ENCODE peak calls at places on chromosomes 1 and 21, in four cellular contexts. One of them, this sample, is unnamed.

GRCh38 chr21:38384675-38385074 is 113.6 kb downstream of the ERG start:
- DNase-seq in RPMI7951: no peak
- DNase-seq in uterus: no peak
- DNase-seq in activated T-cell treated with anti-CD3 and anti-CD28 coated beads for 48 hours: no peak
- DNase-seq in this sample: no peak

GRCh38 chr1:87786861-87787548 is 458.3 kb downstream of the LMO4 start:
- DNase-seq in RPMI7951: no peak
- DNase-seq in activated T-cell treated with anti-CD3 and anti-CD28 coated beads for 48 hours: no peak
- DNase-seq in uterus: no peak
- DNase-seq in this sample: no peak

GRCh38 chr21:33885158-33885514 is 30.5 kb downstream of the ATP5PO start:
- DNase-seq in activated T-cell treated with anti-CD3 and anti-CD28 coated beads for 48 hours: no peak
- DNase-seq in uterus: no peak
- DNase-seq in RPMI7951: no peak
- DNase-seq in this sample: no peak

GRCh38 chr1:83583351-83584014 is 415.4 kb downstream of the TTLL7 start:
- DNase-seq in uterus: no peak
- DNase-seq in RPMI7951: no peak
- DNase-seq in activated T-cell treated with anti-CD3 and anti-CD28 coated beads for 48 hours: peak; percentile 1
- DNase-seq in this sample: no peak

GRCh38 chr1:226891346-226891745 is 20.9 kb downstream of the PSEN2 start:
- DNase-seq in RPMI7951: no peak
- DNase-seq in uterus: no peak
- DNase-seq in activated T-cell treated with anti-CD3 and anti-CD28 coated beads for 48 hours: no peak
- DNase-seq in this sample: no peak

GRCh38 chr1:228685081-228685480 is 50.2 kb upstream of the RHOU start:
- DNase-seq in activated T-cell treated with anti-CD3 and anti-CD28 coated beads for 48 hours: no peak
- DNase-seq in RPMI7951: no peak
- DNase-seq in uterus: no peak
- DNase-seq in this sample: no peak

GRCh38 chr1:98355656-98356384 is 305.7 kb upstream of the SNX7 start:
- DNase-seq in activated T-cell treated with anti-CD3 and anti-CD28 coated beads for 48 hours: no peak
- DNase-seq in uterus: no peak
- DNase-seq in RPMI7951: peak; percentile 79
- DNase-seq in this sample: no peak

GRCh38 chr1:4175566-4176405 is 275.7 kb upstream of the C1orf174 start:
- DNase-seq in activated T-cell treated with anti-CD3 and anti-CD28 coated beads for 48 hours: no peak
- DNase-seq in RPMI7951: no peak
- DNase-seq in uterus: no peak
- DNase-seq in this sample: no peak

GRCh38 chr1:111541721-111542120 is 38.3 kb upstream of the ADORA3 start:
- DNase-seq in activated T-cell treated with anti-CD3 and anti-CD28 coated beads for 48 hours: no peak
- DNase-seq in RPMI7951: peak; percentile 66
- DNase-seq in uterus: no peak
- DNase-seq in this sample: no peak

GRCh38 chr1:155177192-155177917 is 3.7 kb downstream of the TRIM46 start:
- DNase-seq in uterus: peak; percentile 13
- DNase-seq in activated T-cell treated with anti-CD3 and anti-CD28 coated beads for 48 hours: no peak
- DNase-seq in RPMI7951: no peak
- DNase-seq in this sample: no peak

GRCh38 chr1:235030919-235031596 is 97.6 kb downstream of the TOMM20 start:
- DNase-seq in activated T-cell treated with anti-CD3 and anti-CD28 coated beads for 48 hours: no peak
- DNase-seq in RPMI7951: no peak
- DNase-seq in uterus: no peak
- DNase-seq in this sample: no peak

GRCh38 chr21:28884481-28884880 is 108.2 kb downstream of the LTN1 start:
- DNase-seq in uterus: no peak
- DNase-seq in activated T-cell treated with anti-CD3 and anti-CD28 coated beads for 48 hours: no peak
- DNase-seq in RPMI7951: peak; percentile 5
- DNase-seq in this sample: no peak

GRCh38 chr1:60283690-60284089 is 210.1 kb upstream of the C1orf87 start:
- DNase-seq in uterus: no peak
- DNase-seq in RPMI7951: peak; percentile 19
- DNase-seq in activated T-cell treated with anti-CD3 and anti-CD28 coated beads for 48 hours: no peak
- DNase-seq in this sample: peak; percentile 54

GRCh38 chr1:230627767-230628166 is 14.5 kb upstream of the COG2 start:
- DNase-seq in RPMI7951: no peak
- DNase-seq in uterus: no peak
- DNase-seq in activated T-cell treated with anti-CD3 and anti-CD28 coated beads for 48 hours: no peak
- DNase-seq in this sample: no peak

GRCh38 chr1:2598329-2598931 is 11.9 kb downstream of the PRXL2B start:
- DNase-seq in activated T-cell treated with anti-CD3 and anti-CD28 coated beads for 48 hours: no peak
- DNase-seq in RPMI7951: no peak
- DNase-seq in uterus: no peak
- DNase-seq in this sample: no peak

This sample was measured in foreskin melanocyte.